ENCODE peak calls at places on chromosomes 16 and 17, in four cellular contexts. One of them, this sample, is unnamed.

GRCh38 chr16:16019488-16019887 is 70.1 kb downstream of the ABCC1 start:
- DNase-seq in epithelial cell of esophagus: peak
- DNase-seq in A549: peak
- DNase-seq in ascending aorta: no peak
- DNase-seq in this sample: no peak

GRCh38 chr17:18921912-18922451 is 30.0 kb upstream of the SLC5A10 start:
- DNase-seq in epithelial cell of esophagus: peak
- DNase-seq in A549: peak
- DNase-seq in ascending aorta: no peak
- DNase-seq in this sample: peak

GRCh38 chr17:59530561-59530960 is 34.8 kb upstream of the DHX40 start:
- DNase-seq in epithelial cell of esophagus: no peak
- DNase-seq in A549: no peak
- DNase-seq in ascending aorta: no peak
- DNase-seq in this sample: no peak

GRCh38 chr17:45255358-45255757 is 6.5 kb downstream of the SPATA32 start:
- DNase-seq in A549: no peak
- DNase-seq in epithelial cell of esophagus: no peak
- DNase-seq in ascending aorta: no peak
- DNase-seq in this sample: no peak

GRCh38 chr16:19291459-19291858 is 5.9 kb downstream of the CLEC19A start:
- DNase-seq in A549: no peak
- DNase-seq in ascending aorta: no peak
- DNase-seq in epithelial cell of esophagus: no peak
- DNase-seq in this sample: no peak

GRCh38 chr17:27550974-27551505 is 79.9 kb upstream of the LGALS9 start:
- DNase-seq in epithelial cell of esophagus: no peak
- DNase-seq in ascending aorta: no peak
- DNase-seq in A549: no peak
- DNase-seq in this sample: no peak

GRCh38 chr17:39177256-39177655 is 11.3 kb upstream of the ARL5C start:
- DNase-seq in epithelial cell of esophagus: no peak
- DNase-seq in ascending aorta: no peak
- DNase-seq in A549: no peak
- DNase-seq in this sample: no peak

GRCh38 chr16:57534881-57535658 is 1.3 kb downstream of the CCDC102A start:
- DNase-seq in ascending aorta: no peak
- DNase-seq in epithelial cell of esophagus: no peak
- DNase-seq in A549: no peak
- DNase-seq in this sample: no peak

GRCh38 chr17:41271858-41272257 is 3.6 kb upstream of the KRTAP9-7 start:
- DNase-seq in ascending aorta: no peak
- DNase-seq in A549: no peak
- DNase-seq in epithelial cell of esophagus: no peak
- DNase-seq in this sample: no peak

GRCh38 chr16:87720411-87720810 is 45.4 kb downstream of the KLHDC4 start:
- DNase-seq in ascending aorta: no peak
- DNase-seq in epithelial cell of esophagus: no peak
- DNase-seq in A549: no peak
- DNase-seq in this sample: no peak

GRCh38 chr16:17173134-17173729 is 297.5 kb downstream of the XYLT1 start:
- DNase-seq in ascending aorta: peak
- DNase-seq in epithelial cell of esophagus: no peak
- DNase-seq in A549: no peak
- DNase-seq in this sample: no peak

GRCh38 chr17:37168731-37169353 is 206.9 kb upstream of the C17orf78 start:
- DNase-seq in epithelial cell of esophagus: no peak
- DNase-seq in A549: no peak
- DNase-seq in ascending aorta: no peak
- DNase-seq in this sample: no peak

GRCh38 chr16:23557779-23558330 is 328 bp downstream of the UBFD1 start:
- DNase-seq in A549: no peak
- DNase-seq in epithelial cell of esophagus: peak
- DNase-seq in ascending aorta: no peak
- DNase-seq in this sample: no peak

GRCh38 chr16:23564964-23565363 is 7.4 kb downstream of the UBFD1 start:
- DNase-seq in ascending aorta: no peak
- DNase-seq in A549: no peak
- DNase-seq in epithelial cell of esophagus: no peak
- DNase-seq in this sample: no peak

GRCh38 chr16:23563186-23563585 is 5.7 kb downstream of the UBFD1 start:
- DNase-seq in ascending aorta: no peak
- DNase-seq in epithelial cell of esophagus: no peak
- DNase-seq in A549: no peak
- DNase-seq in this sample: no peak

GRCh38 chr16:23562505-23562904 is 5.0 kb downstream of the UBFD1 start:
- DNase-seq in A549: no peak
- DNase-seq in ascending aorta: no peak
- DNase-seq in epithelial cell of esophagus: no peak
- DNase-seq in this sample: no peak

GRCh38 chr16:23561586-23561985 is 4.1 kb downstream of the UBFD1 start:
- DNase-seq in epithelial cell of esophagus: no peak
- DNase-seq in A549: no peak
- DNase-seq in ascending aorta: no peak
- DNase-seq in this sample: no peak
- TF ChIP-seq CTCF in epithelial cell of esophagus: no peak
- TF ChIP-seq CTCF in A549: no peak
- TF ChIP-seq CTCF in ascending aorta: no peak
- TF ChIP-seq CTCF in this sample: no peak

DNA sequence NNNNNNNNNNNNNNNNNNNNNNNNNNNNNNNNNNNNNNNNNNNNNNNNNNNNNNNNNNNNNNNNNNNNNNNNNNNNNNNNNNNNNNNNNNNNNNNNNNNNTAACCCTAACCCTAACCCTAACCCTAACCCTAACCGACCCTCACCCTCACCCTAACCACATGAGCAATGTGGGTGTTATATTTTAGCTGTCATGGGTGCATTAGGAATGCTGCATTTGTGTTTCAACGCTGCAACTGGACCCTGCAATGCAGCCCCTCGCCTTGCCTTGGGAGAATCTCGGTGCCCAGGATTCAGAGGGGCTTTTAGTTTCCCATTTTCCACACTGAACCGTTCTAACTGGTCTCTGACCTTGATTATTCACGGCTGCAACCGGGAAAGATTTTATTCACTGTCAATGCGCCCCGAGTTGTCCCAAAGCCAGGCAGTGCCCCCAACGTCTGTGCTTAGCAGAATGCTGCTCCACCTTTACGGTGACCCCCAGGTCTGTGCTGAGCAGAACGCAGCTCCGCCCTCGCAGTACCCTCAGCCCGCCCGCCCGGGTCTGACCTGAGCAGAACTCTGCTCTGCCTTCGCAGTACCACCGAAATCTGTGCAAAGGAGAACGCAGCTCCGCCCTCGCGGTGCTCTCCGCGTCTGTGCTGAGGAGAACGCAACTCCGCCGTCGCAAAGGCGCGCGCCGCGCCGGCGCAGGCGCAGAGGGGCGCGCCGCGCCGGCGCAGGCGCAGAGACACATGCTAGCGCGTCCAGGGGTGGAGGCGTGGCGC is 43.3 kb downstream of the POLR3K start:
- DNase-seq in ascending aorta: no peak
- DNase-seq in epithelial cell of esophagus: no peak
- DNase-seq in A549: no peak
- DNase-seq in this sample: no peak
- H3K4me3 ChIP-seq in ascending aorta: no peak
- H3K4me3 ChIP-seq in epithelial cell of esophagus: peak
- H3K4me3 ChIP-seq in A549: peak
- H3K4me3 ChIP-seq in this sample: no peak

DNA sequence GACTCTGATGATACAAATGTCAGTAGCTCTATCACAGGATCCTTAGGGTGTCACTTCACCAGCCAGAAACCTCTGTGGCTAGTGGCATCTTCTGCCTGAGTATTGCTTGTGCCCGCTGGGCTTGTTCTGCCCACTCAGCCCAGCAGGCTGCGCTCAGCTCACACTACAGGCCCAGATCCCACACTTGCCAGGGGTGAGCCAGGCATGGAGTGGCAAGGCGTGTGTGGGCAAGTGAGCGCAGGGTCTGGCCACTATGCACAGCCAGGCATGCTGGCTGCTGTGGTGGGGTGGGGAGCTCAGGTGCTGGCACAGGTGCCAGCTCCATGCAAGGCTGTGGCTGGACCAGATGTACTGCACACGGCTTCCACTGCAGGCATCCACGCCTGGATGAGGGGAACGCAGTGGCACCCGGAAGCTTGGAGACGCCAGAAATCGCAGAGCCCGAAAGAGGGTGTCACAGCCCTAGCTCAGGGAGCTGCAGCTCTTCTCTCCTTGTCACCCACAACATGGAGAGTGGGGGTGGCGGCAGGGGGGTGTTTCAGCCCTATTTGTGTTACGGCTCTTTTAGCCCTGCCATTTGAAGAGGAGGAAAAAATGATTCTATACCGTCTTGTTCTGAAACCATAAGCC is 10.2 kb downstream of the CFAP97D1 start:
- DNase-seq in A549: no peak
- DNase-seq in ascending aorta: no peak
- DNase-seq in epithelial cell of esophagus: peak
- DNase-seq in this sample: no peak
- TF ChIP-seq CTCF in A549: no peak
- TF ChIP-seq CTCF in ascending aorta: no peak
- TF ChIP-seq CTCF in epithelial cell of esophagus: peak
- TF ChIP-seq CTCF in this sample: no peak

GRCh38 chr17:77778636-77779524 is 179.6 kb upstream of the TNRC6C start:
- DNase-seq in epithelial cell of esophagus: peak
- DNase-seq in A549: no peak
- DNase-seq in ascending aorta: peak
- DNase-seq in this sample: no peak
- H3K4me3 ChIP-seq in epithelial cell of esophagus: no peak
- H3K4me3 ChIP-seq in A549: no peak
- H3K4me3 ChIP-seq in ascending aorta: no peak
- H3K4me3 ChIP-seq in this sample: no peak

GRCh38 chr17:75589017-75589918 is 1.7 kb downstream of the MYO15B start:
- DNase-seq in epithelial cell of esophagus: peak
- DNase-seq in ascending aorta: peak
- DNase-seq in A549: peak
- DNase-seq in this sample: peak
- TF ChIP-seq CTCF in epithelial cell of esophagus: no peak
- TF ChIP-seq CTCF in ascending aorta: peak
- TF ChIP-seq CTCF in A549: peak
- TF ChIP-seq CTCF in this sample: peak

GRCh38 chr16:64771273-64771672 is 350.6 kb downstream of the CDH11 start:
- DNase-seq in epithelial cell of esophagus: peak
- DNase-seq in ascending aorta: no peak
- DNase-seq in A549: no peak
- DNase-seq in this sample: no peak
- H3K4me3 ChIP-seq in epithelial cell of esophagus: no peak
- H3K4me3 ChIP-seq in ascending aorta: no peak
- H3K4me3 ChIP-seq in A549: no peak
- H3K4me3 ChIP-seq in this sample: no peak

DNA sequence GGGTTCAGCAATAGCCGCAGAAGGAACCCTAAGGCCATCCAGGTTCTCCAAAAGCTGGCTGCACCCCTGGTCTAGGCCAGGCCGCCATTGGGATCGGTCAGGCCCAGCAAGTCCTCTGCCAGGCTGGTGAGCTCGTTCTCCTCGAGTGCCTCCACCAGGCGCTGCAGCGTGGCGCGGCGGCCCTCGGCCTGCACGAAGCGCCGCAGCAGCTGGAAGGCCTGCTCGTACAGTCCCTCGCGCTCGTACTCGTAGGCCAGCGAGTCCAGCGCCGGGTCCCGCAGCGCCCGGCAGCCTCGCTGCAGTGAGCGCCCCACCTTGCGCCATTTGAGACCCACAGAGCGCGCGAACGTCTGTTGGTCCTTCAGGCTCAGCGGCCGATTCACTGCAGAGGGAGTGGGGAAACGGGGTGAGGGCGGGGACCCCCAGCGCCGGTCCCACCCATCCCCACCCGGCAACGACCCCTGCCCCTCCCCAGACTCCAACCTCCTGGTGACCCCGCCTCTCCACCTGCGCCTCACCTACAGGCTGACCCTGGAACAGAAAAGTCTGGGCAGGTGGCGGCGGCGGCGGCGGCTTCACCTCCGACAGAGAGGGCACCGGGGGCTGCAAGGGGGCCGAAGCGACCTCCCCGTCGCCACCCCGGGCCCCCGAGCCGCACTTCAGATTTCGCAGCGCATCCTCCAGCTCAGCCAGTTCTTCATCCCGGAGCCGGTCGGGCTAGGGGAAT is 3.9 kb upstream of the B3GNT9 start:
- DNase-seq in epithelial cell of esophagus: no peak
- DNase-seq in A549: no peak
- DNase-seq in ascending aorta: no peak
- DNase-seq in this sample: no peak
- TF ChIP-seq CTCF in epithelial cell of esophagus: no peak
- TF ChIP-seq CTCF in A549: no peak
- TF ChIP-seq CTCF in ascending aorta: no peak
- TF ChIP-seq CTCF in this sample: no peak

GRCh38 chr17:68391561-68392268 is 65.6 kb downstream of the WIPI1 start:
- DNase-seq in ascending aorta: no peak
- DNase-seq in epithelial cell of esophagus: no peak
- DNase-seq in A549: no peak
- DNase-seq in this sample: no peak
- H3K4me3 ChIP-seq in ascending aorta: no peak
- H3K4me3 ChIP-seq in epithelial cell of esophagus: no peak
- H3K4me3 ChIP-seq in A549: no peak
- H3K4me3 ChIP-seq in this sample: no peak

This sample was measured in GM12864.